ENCODE peak calls at places on chromosomes 5 and 9, in six cellular contexts. E is gastrocnemius medialis, W is pancreas, T is kidney epithelial cell, V is stomach, P is AG09309. Z is an unnamed sample.

GRCh38 chr5:2182020-2182419 is 299.3 kb upstream of the IRX4 start:
- DNase-seq in V (no peak), P (no peak), E (no peak), W (no peak), T (no peak), Z (no peak)

GRCh38 chr9:123946257-123946855 is 16.4 kb upstream of the DENND1A start:
- DNase-seq in V (no peak), E (no peak), T (no peak), P (no peak), W (no peak), Z (no peak)

GRCh38 chr5:14008819-14009311 is 64.4 kb upstream of the DNAH5 start:
- DNase-seq in P (no peak), E (no peak), T (no peak), W (no peak), V (peak), Z (no peak)

GRCh38 chr5:75512383-75513074 is 838 bp downstream of the POLK start:
- DNase-seq in E (no peak), V (no peak), W (no peak), T (no peak), P (no peak), Z (no peak)

GRCh38 chr9:16813838-16814237 is 56.6 kb downstream of the BNC2 start:
- DNase-seq in V (no peak), T (no peak), W (no peak), E (no peak), P (no peak), Z (no peak)

GRCh38 chr5:160175438-160176218 is 53.7 kb upstream of the FABP6 start:
- DNase-seq in W (no peak), V (no peak), E (peak), P (no peak), T (no peak), Z (no peak)

GRCh38 chr5:141875022-141875740 is 3.0 kb downstream of the PCDH1 start:
- DNase-seq in W (no peak), V (peak), T (no peak), E (no peak), P (no peak), Z (no peak)

GRCh38 chr9:121281614-121282291 is 13.8 kb downstream of the GSN start:
- DNase-seq in W (peak), V (peak), P (no peak), E (peak), T (peak), Z (no peak)

GRCh38 chr9:77606526-77606925 is 41.6 kb downstream of the GNA14 start:
- DNase-seq in W (no peak), T (no peak), V (no peak), E (no peak), P (no peak), Z (no peak)

GRCh38 chr9:72932669-72933068 is 20.2 kb downstream of the ALDH1A1 start:
- DNase-seq in W (no peak), E (no peak), V (no peak), T (no peak), P (no peak), Z (no peak)

GRCh38 chr9:77954018-77954417 is 77.6 kb downstream of the GNAQ start:
- DNase-seq in V (no peak), T (no peak), W (no peak), P (no peak), E (no peak), Z (no peak)

DNA sequence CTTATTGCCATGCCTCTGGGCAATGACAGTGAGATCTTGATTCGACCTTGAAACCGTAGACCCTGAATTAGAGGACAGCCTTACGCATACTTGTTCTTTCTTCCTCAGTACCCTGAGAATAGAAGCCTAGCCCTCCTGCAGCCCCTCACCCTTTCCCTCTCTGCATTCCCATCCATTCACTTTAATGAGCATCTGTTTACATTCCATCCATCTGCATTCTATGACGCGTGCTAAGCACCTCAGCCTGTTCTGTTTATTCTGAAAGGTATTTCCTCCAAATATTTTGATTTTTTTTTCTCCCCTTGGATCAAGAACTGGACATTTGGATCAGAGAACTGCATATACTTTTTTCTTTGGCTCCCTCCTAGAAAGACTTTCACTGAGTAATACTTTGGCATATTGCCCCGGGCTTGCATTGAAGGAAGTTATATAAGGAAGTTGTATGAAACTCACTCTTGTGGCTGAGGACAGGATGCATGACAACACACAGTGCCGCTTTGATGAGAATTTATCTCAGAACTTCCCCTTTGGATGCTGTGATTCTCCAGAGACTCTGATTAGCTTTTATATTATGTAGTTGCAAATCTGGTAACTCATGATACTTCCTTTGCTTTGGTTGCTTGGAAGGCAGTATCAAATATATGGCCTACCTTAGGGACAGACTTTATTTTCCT is 15.7 kb downstream of the TMEM8B start:
- DNase-seq in T (peak), V (peak), E (no peak), P (peak), W (no peak), Z (peak)
- H3K4me3 ChIP-seq in T (no peak), V (no peak), E (no peak), P (no peak), W (no peak), Z (no peak)

GRCh38 chr5:135206862-135207261 is 172.8 kb upstream of the PITX1 start:
- DNase-seq in P (no peak), V (no peak), T (no peak), E (no peak), W (no peak), Z (no peak)

GRCh38 chr5:135210286-135211055 is 176.4 kb upstream of the PITX1 start:
- DNase-seq in T (no peak), P (no peak), W (no peak), E (no peak), V (peak), Z (peak)

GRCh38 chr5:135207866-135208265 is 173.8 kb upstream of the PITX1 start:
- DNase-seq in T (no peak), W (no peak), E (no peak), P (no peak), V (no peak), Z (no peak)

GRCh38 chr5:135209495-135209837 is 175.4 kb upstream of the PITX1 start:
- DNase-seq in T (no peak), P (no peak), V (peak), W (no peak), E (no peak), Z (no peak)

DNA sequence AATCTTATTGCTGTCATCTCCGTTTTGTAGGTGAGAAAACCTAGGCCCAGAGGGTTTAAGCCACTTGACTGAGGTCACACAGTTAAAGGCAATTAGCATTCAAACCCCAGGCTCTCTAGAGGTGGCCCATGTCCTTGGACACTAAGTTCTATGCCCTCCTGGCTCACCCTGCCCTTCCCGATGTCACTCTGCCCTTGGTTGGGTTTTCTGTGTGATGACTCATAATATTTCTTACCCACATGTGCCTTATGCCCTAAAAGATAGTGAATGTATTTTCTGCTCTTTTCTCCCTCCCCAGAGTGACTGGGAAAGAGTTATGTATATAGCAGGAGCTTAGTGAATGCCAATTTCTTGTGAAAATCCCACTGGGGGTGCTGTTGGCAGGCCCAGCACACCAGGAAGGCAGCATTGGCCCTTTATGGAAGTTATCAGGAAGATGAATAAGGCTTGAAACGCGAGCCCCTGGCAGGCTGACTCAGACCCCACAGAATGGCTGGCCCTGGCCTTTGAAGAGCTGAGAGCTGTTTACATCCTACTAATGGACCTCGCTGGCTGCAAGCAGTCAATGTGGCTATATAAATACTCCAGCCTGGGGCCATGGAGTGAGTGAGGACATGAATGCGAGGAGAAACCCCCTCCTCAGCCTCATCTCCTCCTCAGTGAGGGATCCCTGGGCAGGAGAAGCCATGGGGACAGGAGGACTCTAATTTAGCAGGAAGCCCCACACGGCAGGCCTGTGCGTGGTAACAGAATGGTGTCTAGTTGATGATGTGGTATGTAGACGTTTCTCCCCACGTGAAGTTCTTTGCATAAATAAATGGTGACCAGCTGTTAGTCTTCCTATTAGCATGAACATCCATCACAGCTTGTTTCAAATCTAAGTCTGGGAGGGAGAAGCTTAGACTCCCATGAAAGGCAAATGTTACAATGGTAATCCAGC is 174.8 kb upstream of the PITX1 start:
- DNase-seq in T (peak), W (no peak), E (no peak), V (peak), P (peak), Z (peak)
- TF ChIP-seq CTCF in T (peak), W (no peak), E (no peak), V (no peak), P (peak), Z (no peak)

DNA sequence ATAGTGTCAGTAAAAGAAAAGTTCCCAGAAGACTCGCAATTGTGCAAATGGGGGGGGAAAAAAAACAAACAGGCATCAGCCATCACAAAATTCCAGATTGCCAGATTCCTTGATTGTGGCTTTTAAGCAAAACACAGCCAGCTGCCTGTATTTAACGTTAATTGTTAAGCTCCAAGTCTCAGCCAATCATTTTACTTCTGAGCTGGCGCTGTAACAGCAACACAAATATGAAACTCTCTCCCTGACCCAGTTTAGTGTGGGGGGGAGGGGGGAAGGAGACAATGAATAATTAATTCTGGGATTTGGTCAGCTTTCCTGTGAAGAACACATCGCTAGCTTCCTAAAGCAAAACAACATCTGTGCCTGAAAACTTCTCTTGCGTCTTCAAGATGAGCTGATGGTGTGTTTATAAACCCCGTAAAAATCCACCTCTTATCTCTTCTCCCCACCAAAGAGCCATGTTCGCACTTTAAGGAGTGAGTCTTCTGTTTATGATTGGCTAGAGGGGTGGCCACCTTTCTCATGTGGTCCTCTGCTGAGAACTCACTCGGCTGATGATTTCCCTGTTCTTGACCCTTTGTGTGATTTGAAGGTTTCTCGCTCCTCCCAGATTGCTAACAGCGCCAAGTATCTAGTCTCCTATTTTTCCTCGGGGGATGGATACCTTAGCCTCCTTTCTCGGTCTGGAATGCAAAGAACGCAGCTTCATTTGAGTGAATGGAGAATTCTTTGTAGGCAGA is 160.2 kb upstream of the DAPK1 start:
- DNase-seq in W (no peak), V (no peak), T (peak), P (no peak), E (no peak), Z (peak)
- H3K4me3 ChIP-seq in W (peak), V (peak), T (peak), P (peak), E (peak), Z (peak)

DNA sequence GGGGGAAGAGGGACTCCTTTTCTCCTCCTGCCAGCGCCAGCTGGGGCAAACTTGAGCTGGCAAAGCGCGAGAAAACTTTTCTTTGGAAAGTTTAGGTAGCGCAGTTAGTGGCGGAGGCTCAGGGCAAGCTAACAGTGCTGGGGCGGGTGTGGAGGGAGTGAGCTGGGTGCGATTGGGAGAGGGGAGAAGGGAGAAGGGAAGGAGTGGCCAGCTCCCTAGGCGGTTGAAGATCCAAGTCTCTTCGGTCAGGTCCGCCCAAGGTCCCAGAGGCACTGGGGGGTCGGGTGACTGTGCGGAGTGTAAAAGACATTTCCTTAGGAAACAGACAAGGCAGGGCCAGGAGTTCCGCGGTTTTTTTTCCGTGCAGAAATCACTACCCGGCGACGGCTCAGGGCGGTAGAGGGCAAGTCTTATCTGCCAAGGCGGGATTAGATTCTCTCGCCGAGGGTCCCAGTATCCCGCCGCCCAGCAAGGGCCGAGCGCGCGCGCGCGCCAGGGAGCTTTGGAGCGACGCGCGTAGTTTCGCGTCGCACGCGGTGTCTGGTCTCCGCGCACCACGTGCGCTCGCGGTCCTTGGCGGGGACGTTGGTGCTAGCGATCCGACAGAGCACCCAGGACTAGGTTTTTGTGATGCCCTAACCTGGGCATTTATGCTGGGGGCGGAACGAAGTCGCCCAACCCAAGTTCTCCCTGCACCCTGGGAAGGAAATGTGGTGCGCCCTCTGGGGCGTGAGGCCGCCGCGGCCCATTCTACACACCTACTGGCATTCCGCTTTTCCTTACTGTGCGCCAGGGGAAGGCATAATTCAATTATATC is 33.7 kb upstream of the NFIB start:
- DNase-seq in T (no peak), V (no peak), W (no peak), E (peak), P (no peak), Z (no peak)
- TF ChIP-seq CTCF in T (no peak), V (no peak), W (peak), E (peak), P (no peak), Z (peak)

DNA sequence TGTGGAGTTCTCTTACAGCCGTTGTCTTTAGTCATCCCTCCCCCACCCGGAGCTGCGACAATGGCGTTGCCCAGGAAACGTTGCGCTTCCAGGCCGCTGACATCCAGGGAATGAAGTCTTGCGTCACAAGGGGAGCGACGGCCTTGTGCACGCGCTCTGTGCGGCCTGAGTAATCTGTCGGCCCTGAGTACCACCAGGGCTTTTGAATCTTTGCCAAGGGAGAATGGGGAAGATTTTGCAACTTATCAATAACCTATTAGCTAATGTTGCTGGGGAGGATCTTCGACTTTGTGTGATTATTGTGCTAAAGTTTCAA is at the start of gene SOX30:
- DNase-seq in P (no peak), E (no peak), T (no peak), W (no peak), V (no peak), Z (no peak)
- H3K4me3 ChIP-seq in P (peak), E (peak), T (peak), W (peak), V (peak), Z (peak)

GRCh38 chr9:88532320-88532719 is 2.7 kb upstream of the NXNL2 start:
- DNase-seq in E (no peak), V (no peak), W (no peak), T (peak), P (no peak), Z (peak)
- TF ChIP-seq CTCF in E (no peak), V (no peak), W (no peak), T (peak), P (no peak), Z (peak)

GRCh38 chr5:180692426-180692825 is 43.0 kb upstream of the FLT4 start:
- DNase-seq in V (no peak), P (no peak), T (no peak), W (no peak), E (no peak), Z (no peak)

GRCh38 chr5:180690562-180690961 is 41.2 kb upstream of the FLT4 start:
- DNase-seq in W (no peak), T (no peak), E (no peak), V (no peak), P (no peak), Z (no peak)

GRCh38 chr5:180691046-180691445 is 41.6 kb upstream of the FLT4 start:
- DNase-seq in V (no peak), P (no peak), T (no peak), W (no peak), E (no peak), Z (no peak)

GRCh38 chr5:180688326-180689070 is 39.1 kb upstream of the FLT4 start:
- DNase-seq in V (no peak), E (no peak), T (no peak), W (no peak), P (no peak), Z (no peak)

GRCh38 chr5:180689071-180689694 is 39.8 kb upstream of the FLT4 start:
- DNase-seq in W (no peak), V (no peak), E (no peak), T (no peak), P (no peak), Z (no peak)
- H3K4me3 ChIP-seq in W (no peak), V (no peak), E (no peak), T (no peak), P (no peak), Z (no peak)

DNA sequence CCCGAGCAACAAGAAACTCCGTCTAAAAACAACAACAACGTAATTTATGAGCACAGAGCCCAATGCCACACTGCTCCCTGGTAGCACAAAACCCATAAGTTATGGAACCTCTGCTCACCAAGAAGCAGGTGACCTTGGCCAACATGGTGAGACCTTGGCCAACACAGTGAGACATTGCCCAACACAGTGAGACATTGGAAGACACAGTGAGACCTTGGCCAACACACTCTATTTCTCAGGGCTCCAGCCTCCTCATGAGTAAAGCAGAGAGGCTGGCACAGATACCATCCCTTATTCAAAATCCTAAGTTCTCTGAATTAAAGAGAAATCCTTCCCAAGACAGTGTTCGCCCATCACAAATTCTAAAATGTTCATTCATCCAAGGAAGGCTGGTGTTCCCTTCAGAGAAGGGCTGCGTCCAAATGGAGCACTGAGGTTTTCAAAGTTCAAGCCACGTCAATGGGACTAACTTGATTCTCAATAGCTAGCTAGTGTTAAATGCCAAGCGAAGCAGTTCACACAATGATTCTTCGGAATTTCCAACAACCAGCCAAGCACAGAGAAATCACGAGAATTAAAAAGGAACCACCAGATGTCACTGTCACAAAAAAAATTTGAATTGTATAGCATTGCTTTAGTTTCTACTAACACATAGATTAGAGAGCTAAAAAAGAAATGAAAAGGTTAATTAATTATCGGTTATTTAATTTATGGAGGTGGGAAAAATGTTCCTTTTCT is 29.4 kb downstream of the TTC39B start:
- DNase-seq in T (no peak), W (no peak), E (no peak), V (no peak), P (no peak), Z (peak)
- TF ChIP-seq CTCF in T (peak), W (peak), E (peak), V (no peak), P (peak), Z (no peak)